ENCODE peak calls at places on chromosomes 13 and 19, in seven cellular contexts. F, M, Y, B, R, T and J are unnamed samples.

GRCh38 chr19:51547397-51548212 is 16.1 kb upstream of the SIGLEC6 start:
- DNase-seq in Y (no peak), F (no peak), M (no peak), R (no peak), T (no peak), B (no peak), J (no peak)

GRCh38 chr13:98475521-98475920 is 101.4 kb downstream of the STK24 start:
- DNase-seq in R (no peak), T (peak), M (peak), B (no peak), Y (no peak), F (no peak), J (no peak)

GRCh38 chr19:46972301-46972700 is 47.3 kb upstream of the NPAS1 start:
- DNase-seq in Y (no peak), T (no peak), R (no peak), B (no peak), F (no peak), M (no peak), J (no peak)

GRCh38 chr19:41278478-41278877 is 14.3 kb downstream of the HNRNPUL1 start:
- DNase-seq in T (no peak), Y (no peak), B (no peak), F (no peak), R (no peak), M (no peak), J (no peak)

GRCh38 chr13:114109646-114110045 is 22.8 kb downstream of the RASA3 start:
- DNase-seq in M (peak), R (peak), B (peak), T (no peak), Y (no peak), F (no peak), J (peak)

GRCh38 chr19:8311461-8312260 is 3.5 kb upstream of the CD320 start:
- DNase-seq in Y (no peak), R (peak), M (peak), B (peak), T (no peak), F (peak), J (peak)

GRCh38 chr19:56091066-56091490 is 30.0 kb downstream of the ZNF787 start:
- DNase-seq in R (no peak), B (no peak), Y (peak), T (no peak), F (no peak), M (no peak), J (no peak)

GRCh38 chr13:71712988-71713653 is 153.9 kb downstream of the DACH1 start:
- DNase-seq in T (no peak), M (no peak), R (no peak), F (no peak), B (no peak), Y (no peak), J (no peak)

GRCh38 chr19:27673986-27674385 is 1539.0 kb downstream of the UQCRFS1 start:
- DNase-seq in B (no peak), F (no peak), M (peak), R (peak), T (no peak), Y (no peak), J (no peak)

DNA sequence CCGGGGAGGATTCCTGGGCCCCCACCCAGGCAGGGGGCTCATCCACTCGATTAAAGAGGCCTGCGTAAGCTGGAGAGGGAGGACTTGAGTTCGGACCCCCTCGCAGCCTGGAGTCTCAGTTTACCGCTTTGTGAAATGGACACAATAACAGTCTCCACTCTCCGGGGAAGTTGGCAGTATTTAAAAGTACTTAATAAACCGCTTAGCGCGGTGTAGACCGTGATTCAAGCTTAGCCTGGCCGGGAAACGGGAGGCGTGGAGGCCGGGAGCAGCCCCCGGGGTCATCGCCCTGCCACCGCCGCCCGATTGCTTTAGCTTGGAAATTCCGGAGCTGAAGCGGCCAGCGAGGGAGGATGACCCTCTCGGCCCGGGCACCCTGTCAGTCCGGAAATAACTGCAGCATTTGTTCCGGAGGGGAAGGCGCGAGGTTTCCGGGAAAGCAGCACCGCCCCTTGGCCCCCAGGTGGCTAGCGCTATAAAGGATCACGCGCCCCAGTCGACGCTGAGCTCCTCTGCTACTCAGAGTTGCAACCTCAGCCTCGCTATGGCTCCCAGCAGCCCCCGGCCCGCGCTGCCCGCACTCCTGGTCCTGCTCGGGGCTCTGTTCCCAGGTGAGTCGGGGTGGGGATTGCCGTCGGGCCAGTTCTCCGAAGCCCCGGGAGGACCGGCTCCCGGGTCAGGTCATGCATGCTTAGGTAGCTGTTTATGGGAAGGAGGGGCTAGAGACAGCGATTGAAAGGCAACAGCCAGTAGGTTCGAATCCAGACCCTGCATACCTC is at the start of gene ICAM1:
- DNase-seq in R (peak), T (peak), F (peak), B (peak), M (peak), Y (peak), J (peak)
- TF ChIP-seq POLR2A in R (peak), T (peak), F (no peak), B (peak), M (no peak), Y (no peak), J (peak)

GRCh38 chr19:18488838-18489626 is 32.8 kb downstream of the ELL start:
- DNase-seq in F (peak), M (no peak), Y (no peak), B (peak), R (peak), T (peak), J (peak)
- TF ChIP-seq CTCF in F (no peak), M (no peak), Y (peak), B (peak), R (no peak), T (peak), J (no peak)

DNA sequence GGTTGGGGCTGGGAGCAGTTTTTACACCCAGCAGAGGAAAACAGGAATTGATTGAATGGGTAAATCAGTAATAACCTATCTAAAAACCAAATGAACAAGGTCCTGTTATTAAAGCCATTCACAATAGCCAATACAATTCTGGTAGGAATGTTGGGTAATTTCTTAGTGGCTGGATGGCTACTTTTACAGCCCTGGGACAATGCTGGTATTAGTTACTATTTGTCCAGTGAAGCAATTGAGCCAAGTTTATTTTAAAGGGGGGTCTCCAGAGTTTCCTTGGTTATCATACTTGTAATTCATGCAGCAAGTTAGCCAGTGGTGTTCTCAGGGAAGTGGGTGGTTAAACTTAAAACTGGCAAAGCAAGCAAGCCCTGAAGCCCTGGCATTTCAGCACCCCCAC is 92.3 kb upstream of the STARD13 start:
- DNase-seq in F (no peak), T (no peak), R (no peak), Y (no peak), M (no peak), B (no peak), J (no peak)
- TF ChIP-seq POLR2A in F (no peak), T (no peak), R (no peak), Y (no peak), M (no peak), B (no peak), J (no peak)

GRCh38 chr19:13036366-13036976 is 41.2 kb downstream of the NFIX start:
- DNase-seq in R (peak), M (no peak), B (peak), F (peak), T (peak), Y (peak), J (peak)
- TF ChIP-seq CTCF in R (no peak), M (no peak), B (peak), F (no peak), T (peak), Y (no peak), J (peak)

DNA sequence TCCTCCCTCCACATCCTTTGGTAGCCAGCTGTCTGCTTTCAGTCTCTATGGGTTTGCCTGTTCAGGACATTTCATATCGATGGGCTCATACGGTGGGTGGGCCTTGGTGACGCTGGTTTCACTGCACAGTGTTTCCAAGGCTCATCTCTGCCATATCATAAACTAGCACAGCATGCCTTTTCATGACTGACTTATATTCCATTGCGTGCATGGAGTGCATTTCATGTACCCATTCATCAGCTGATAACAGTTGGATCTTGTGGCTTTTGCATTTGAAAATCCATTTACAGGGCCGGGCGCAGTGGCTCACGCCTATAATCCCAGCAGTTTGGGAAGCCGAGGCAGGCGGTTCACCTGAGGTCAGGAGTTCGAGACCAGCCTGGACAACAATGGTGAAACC is 69.9 kb downstream of the TDRD12 start:
- DNase-seq in F (no peak), B (no peak), M (no peak), Y (no peak), T (no peak), R (no peak), J (no peak)
- TF ChIP-seq POLR2A in F (no peak), B (no peak), M (no peak), Y (no peak), T (no peak), R (no peak), J (no peak)

GRCh38 chr13:24006520-24007248 is 109.4 kb upstream of the C1QTNF9B start:
- DNase-seq in T (no peak), M (no peak), Y (no peak), R (no peak), B (no peak), F (no peak), J (no peak)
- TF ChIP-seq CTCF in T (no peak), M (no peak), Y (no peak), R (no peak), B (no peak), F (no peak), J (no peak)

GRCh38 chr13:27269114-27269665 is 1.4 kb upstream of the RASL11A start:
- DNase-seq in M (no peak), R (no peak), B (no peak), T (no peak), F (no peak), Y (peak), J (no peak)

GRCh38 chr13:27274631-27275030 is 4.0 kb downstream of the RASL11A start:
- DNase-seq in F (no peak), R (no peak), M (no peak), T (no peak), B (no peak), Y (no peak), J (no peak)

GRCh38 chr13:27271572-27272096 is 1.0 kb downstream of the RASL11A start:
- DNase-seq in R (peak), F (no peak), M (no peak), Y (no peak), T (no peak), B (no peak), J (no peak)

GRCh38 chr13:27273658-27274425 is 3.2 kb downstream of the RASL11A start:
- DNase-seq in F (no peak), R (peak), Y (peak), M (no peak), T (no peak), B (no peak), J (no peak)

GRCh38 chr13:27270594-27271520 is at the start of gene RASL11A:
- DNase-seq in R (peak), Y (peak), M (peak), T (peak), B (peak), F (peak), J (peak)
- TF ChIP-seq POLR2A in R (peak), Y (peak), M (no peak), T (peak), B (peak), F (no peak), J (peak)